ENCODE peak calls at places on chromosomes 16 and 17, in six cellular contexts. N, L, E, S, Y and D are unnamed samples.

GRCh38 chr17:61400786-61401279 is 1.2 kb downstream of the TBX2 start:
- DNase-seq in Y (no peak), N (no peak), S (no peak), E (no peak), L (no peak), D (no peak)

GRCh38 chr16:11258553-11259287 is 2.7 kb upstream of the SOCS1 start:
- DNase-seq in S (no peak), N (peak), Y (peak), E (peak), L (no peak), D (peak)

GRCh38 chr17:27247071-27247957 is 46.6 kb upstream of the WSB1 start:
- DNase-seq in E (peak), Y (peak), L (peak), N (no peak), S (no peak), D (peak)

GRCh38 chr16:13041180-13041579 is 139.8 kb downstream of the SHISA9 start:
- DNase-seq in N (no peak), Y (no peak), E (no peak), L (no peak), S (no peak), D (no peak)

GRCh38 chr16:4487955-4488481 is 11.8 kb downstream of the HMOX2 start:
- DNase-seq in L (peak), N (no peak), Y (no peak), E (no peak), S (no peak), D (peak)

GRCh38 chr17:15348030-15348429 is 6.6 kb upstream of the TEKT3 start:
- DNase-seq in S (no peak), L (peak), N (no peak), Y (no peak), E (peak), D (peak)

GRCh38 chr16:57607676-57608461 is 20.6 kb upstream of the ADGRG1 start:
- DNase-seq in Y (peak), E (no peak), N (no peak), L (no peak), S (no peak), D (no peak)

GRCh38 chr17:58270476-58271290 is 10.1 kb downstream of the MPO start:
- DNase-seq in Y (peak), S (no peak), E (no peak), N (no peak), L (no peak), D (no peak)

GRCh38 chr16:82761236-82761635 is 134.5 kb downstream of the CDH13 start:
- DNase-seq in S (peak), N (peak), E (no peak), Y (peak), L (peak), D (peak)

GRCh38 chr16:23302045-23302956 is at the start of gene SCNN1B:
- DNase-seq in Y (no peak), E (peak), N (no peak), S (no peak), L (no peak), D (no peak)

GRCh38 chr16:30024451-30024850 is 1.5 kb downstream of the C16orf92 start:
- DNase-seq in N (no peak), Y (no peak), L (no peak), S (no peak), E (no peak), D (no peak)

GRCh38 chr17:67488161-67488560 is 111.1 kb downstream of the PITPNC1 start:
- DNase-seq in E (no peak), N (peak), Y (no peak), S (no peak), L (no peak), D (peak)

GRCh38 chr17:41666336-41666680 is 22.4 kb upstream of the EIF1 start:
- DNase-seq in S (no peak), E (peak), N (no peak), Y (no peak), L (peak), D (peak)

GRCh38 chr16:11621920-11622651 is 35.4 kb upstream of the LITAF start:
- DNase-seq in S (no peak), L (no peak), Y (no peak), N (no peak), E (peak), D (no peak)

GRCh38 chr17:57672971-57673370 is 72.1 kb downstream of the CCDC182 start:
- DNase-seq in Y (peak), L (no peak), E (no peak), N (no peak), S (no peak), D (no peak)

GRCh38 chr17:49358638-49359247 is 3.3 kb downstream of the ZNF652 start:
- DNase-seq in N (no peak), S (no peak), L (no peak), E (no peak), Y (no peak), D (no peak)

GRCh38 chr17:31386542-31387075 is 4.9 kb upstream of the RAB11FIP4 start:
- DNase-seq in S (no peak), N (no peak), E (no peak), L (no peak), Y (no peak), D (peak)

GRCh38 chr17:8941520-8941919 is 24.0 kb downstream of the PIK3R5 start:
- DNase-seq in N (no peak), Y (no peak), E (peak), L (no peak), S (no peak), D (no peak)

GRCh38 chr17:14301761-14302401 is 1.0 kb downstream of the HS3ST3B1 start:
- DNase-seq in S (no peak), E (peak), Y (no peak), L (peak), N (no peak), D (peak)

GRCh38 chr17:49523196-49523595 is 28.1 kb downstream of the NGFR start:
- DNase-seq in L (no peak), S (no peak), N (no peak), E (no peak), Y (no peak), D (no peak)

GRCh38 chr16:85974428-85975375 is 75.7 kb downstream of the IRF8 start:
- DNase-seq in S (no peak), L (no peak), Y (no peak), N (no peak), E (peak), D (no peak)

GRCh38 chr17:79659376-79659775 is 48.5 kb upstream of the RBFOX3 start:
- DNase-seq in E (no peak), S (no peak), L (no peak), Y (peak), N (no peak), D (no peak)

GRCh38 chr17:75250009-75250471 is 11.4 kb downstream of the GGA3 start:
- DNase-seq in L (peak), S (no peak), N (no peak), E (no peak), Y (no peak), D (peak)

GRCh38 chr17:27462714-27463113 is 6.5 kb downstream of the KSR1 start:
- DNase-seq in L (no peak), E (no peak), Y (no peak), N (no peak), S (no peak), D (no peak)

GRCh38 chr17:31726980-31727427 is 132.0 kb downstream of the COPRS start:
- DNase-seq in E (no peak), S (peak), L (peak), Y (no peak), N (no peak), D (no peak)

GRCh38 chr17:27975146-27976011 is 67.1 kb upstream of the NLK start:
- DNase-seq in Y (no peak), E (no peak), L (peak), N (peak), S (no peak), D (no peak)

GRCh38 chr17:48611213-48611612 is 396 bp upstream of the HOXB7 start:
- DNase-seq in S (no peak), N (no peak), Y (no peak), E (peak), L (peak), D (no peak)

DNA sequence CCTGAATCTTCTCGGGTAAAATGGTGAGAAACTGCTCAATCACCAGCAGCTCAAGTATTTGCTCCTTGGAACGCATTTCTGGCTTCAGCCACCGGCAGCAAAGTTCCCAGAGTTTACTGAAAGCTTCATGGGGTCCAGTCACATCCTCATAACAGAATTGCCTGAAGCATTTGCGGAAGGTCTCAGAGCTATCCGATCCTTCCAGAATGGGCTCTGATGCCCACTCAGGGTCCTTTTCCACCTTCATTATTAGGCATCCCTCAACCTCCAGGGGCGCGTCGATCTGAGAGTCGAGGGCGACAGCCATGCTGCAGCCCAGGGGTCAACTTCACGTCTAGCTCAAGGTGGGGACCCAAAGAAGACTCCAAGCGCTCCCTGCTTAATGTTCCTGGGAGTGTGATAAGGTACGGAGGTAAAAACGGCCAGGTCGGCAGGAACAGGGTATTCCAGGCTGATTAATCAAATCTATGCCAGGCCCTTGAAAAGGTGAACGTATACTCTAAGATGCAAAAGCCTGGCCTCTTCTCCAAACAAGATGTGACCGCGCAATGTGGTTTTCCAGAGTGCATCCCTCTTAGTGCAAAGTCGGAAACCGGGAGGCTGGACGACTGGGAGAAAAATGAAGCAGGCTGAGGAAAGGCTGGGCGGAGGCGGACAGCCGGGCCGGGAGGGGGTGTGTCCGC is 683 bp downstream of the ZKSCAN2 start:
- DNase-seq in E (peak), Y (no peak), S (no peak), N (no peak), L (peak), D (peak)
- TF ChIP-seq CTCF in E (no peak), Y (no peak), S (no peak), N (no peak), L (no peak), D (peak)

GRCh38 chr17:63431939-63432804 is 13.9 kb downstream of the CYB561 start:
- DNase-seq in L (peak), Y (no peak), S (peak), N (no peak), E (peak), D (no peak)
- H3K4me3 ChIP-seq in L (no peak), Y (no peak), S (no peak), N (no peak), E (no peak), D (no peak)

GRCh38 chr16:67166883-67167168 is 2.3 kb downstream of the HSF4 start:
- DNase-seq in S (no peak), Y (no peak), L (no peak), N (no peak), E (no peak), D (no peak)
- TF ChIP-seq CTCF in S (no peak), Y (no peak), L (no peak), N (no peak), E (no peak), D (no peak)

GRCh38 chr16:49024016-49024415 is 257.6 kb downstream of the CBLN1 start:
- DNase-seq in S (no peak), Y (no peak), N (no peak), E (no peak), L (no peak), D (no peak)
- H3K4me3 ChIP-seq in S (no peak), Y (no peak), N (no peak), E (no peak), L (no peak), D (no peak)

DNA sequence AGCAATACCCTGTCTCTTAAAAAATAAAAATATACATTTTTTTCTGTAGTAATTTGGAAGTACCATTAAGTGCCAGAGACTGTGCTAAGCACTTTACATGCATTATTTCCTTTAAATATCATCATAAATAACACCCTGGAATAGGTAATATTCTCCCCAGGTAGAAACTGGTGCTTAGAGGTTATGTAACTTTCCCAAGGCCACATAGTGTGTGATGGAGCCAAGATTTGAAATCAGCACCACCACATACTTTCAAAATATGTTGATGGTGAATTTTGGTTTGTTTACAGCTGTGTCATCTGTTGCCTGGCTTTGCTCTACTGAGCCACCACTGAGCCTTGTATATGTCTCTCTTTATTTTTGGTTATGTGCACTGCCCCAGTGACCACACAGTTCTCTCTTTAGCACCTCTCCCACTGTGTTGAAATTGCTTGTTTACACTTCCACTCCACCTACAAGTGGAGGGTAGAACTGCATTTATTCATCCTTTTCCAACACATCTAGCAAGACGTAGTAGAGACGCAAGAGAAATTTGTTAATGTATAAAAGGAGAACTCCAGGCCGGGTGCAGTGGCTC is 19.0 kb upstream of the NBR1 start:
- DNase-seq in E (no peak), S (no peak), Y (no peak), L (no peak), N (no peak), D (no peak)
- TF ChIP-seq CTCF in E (no peak), S (no peak), Y (no peak), L (no peak), N (no peak), D (no peak)

DNA sequence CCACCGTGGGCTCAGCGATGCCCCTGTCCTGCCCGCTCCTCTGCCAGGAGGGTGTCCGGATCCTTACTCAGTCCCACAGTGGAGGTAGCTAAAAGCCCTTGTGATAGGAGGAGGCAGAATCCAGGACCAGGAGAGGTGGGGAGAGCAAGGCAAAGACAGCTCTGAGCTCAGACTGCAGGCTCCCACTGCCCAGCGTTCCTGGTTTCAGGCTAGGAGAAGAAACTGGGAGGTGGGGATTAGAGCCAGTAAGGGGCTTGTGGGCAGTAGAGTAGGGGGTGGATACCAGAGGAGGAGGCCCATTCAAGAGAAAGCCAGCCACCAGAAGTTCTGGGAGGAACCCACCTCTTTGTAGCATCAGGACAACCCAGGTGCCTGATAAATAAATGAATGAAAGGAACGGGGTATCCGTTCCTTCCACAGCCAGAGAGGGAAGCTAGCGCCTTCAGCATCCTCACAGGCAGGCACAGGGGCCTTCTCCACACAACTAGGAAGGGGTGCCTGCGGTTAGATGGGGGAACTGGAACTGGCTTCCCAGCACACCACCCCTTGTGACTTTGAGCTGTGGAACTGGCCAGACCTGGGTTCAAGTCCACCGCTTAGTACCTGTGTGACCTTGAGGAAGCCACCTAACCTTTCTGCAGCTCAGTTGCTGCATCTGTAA is 2.3 kb downstream of the IL21R start:
- DNase-seq in N (no peak), E (no peak), S (no peak), Y (no peak), L (no peak), D (no peak)
- H3K4me3 ChIP-seq in N (no peak), E (no peak), S (no peak), Y (no peak), L (no peak), D (no peak)